ENCODE peak calls at places on chromosomes 11 and 22, in six cellular contexts. W, T, H, I, Z and C are unnamed samples.

GRCh38 chr11:64607381-64608259 is 16.6 kb downstream of the SLC22A12 start:
- DNase-seq in W (no peak), H (peak), T (no peak), I (no peak), Z (no peak), C (peak)

GRCh38 chr22:46067159-46068111 is 82.9 kb upstream of the PPARA start:
- DNase-seq in T (no peak), I (no peak), W (no peak), Z (no peak), H (peak), C (peak)

GRCh38 chr11:45899448-45900174 is 7.5 kb downstream of the FREY1 start:
- DNase-seq in Z (no peak), W (peak), I (peak), T (no peak), H (peak), C (peak)

GRCh38 chr11:80320765-80321164 is 879.9 kb upstream of the TENM4 start:
- DNase-seq in H (no peak), W (no peak), T (no peak), Z (no peak), I (peak), C (no peak)

GRCh38 chr11:63760487-63761079 is 8.0 kb downstream of the ZFTA start:
- DNase-seq in Z (no peak), T (no peak), W (no peak), I (no peak), H (no peak), C (no peak)

GRCh38 chr22:43142881-43143562 is at the start of gene MCAT:
- DNase-seq in Z (peak), I (peak), H (peak), W (peak), T (peak), C (peak)

GRCh38 chr11:61747389-61748285 is 4.8 kb upstream of the MYRF start:
- DNase-seq in W (peak), H (peak), T (no peak), I (peak), Z (no peak), C (peak)

GRCh38 chr22:41902932-41903421 is 11.9 kb downstream of the SHISA8 start:
- DNase-seq in H (peak), Z (no peak), W (no peak), T (no peak), I (no peak), C (peak)

GRCh38 chr11:129143335-129143734 is 48.8 kb downstream of the ARHGAP32 start:
- DNase-seq in T (no peak), H (peak), I (no peak), Z (no peak), W (no peak), C (peak)

GRCh38 chr11:46273511-46274205 is 3.8 kb upstream of the CREB3L1 start:
- DNase-seq in I (no peak), T (no peak), H (no peak), Z (no peak), W (peak), C (no peak)

GRCh38 chr11:14082338-14082737 is 119.8 kb downstream of the SPON1 start:
- DNase-seq in I (no peak), H (no peak), T (no peak), Z (no peak), W (no peak), C (no peak)

GRCh38 chr11:61071880-61072279 is 30.4 kb upstream of the CD5 start:
- DNase-seq in Z (no peak), W (no peak), T (no peak), I (no peak), H (no peak), C (peak)

GRCh38 chr22:42399315-42400271 is 32.6 kb downstream of the NFAM1 start:
- DNase-seq in W (peak), I (peak), H (peak), T (no peak), Z (no peak), C (peak)

GRCh38 chr22:41367039-41367679 is 14.6 kb upstream of the TEF start:
- DNase-seq in Z (no peak), H (peak), I (peak), W (peak), T (no peak), C (peak)